ENCODE peak calls at places on chromosomes 13 and 19, in five cellular contexts. U is GM12878, Y is H1, C is K562, D is HepG2. B is an unnamed sample.

GRCh38 chr19:17761148-17761547 is 9.9 kb downstream of the FCHO1 start:
- DNase-seq in U (no peak), Y (no peak), C (no peak), D (no peak), B (no peak)

GRCh38 chr13:45595968-45596367 is 19.6 kb downstream of the ERICH6B start:
- DNase-seq in U (no peak), Y (no peak), C (no peak), D (no peak), B (no peak)

GRCh38 chr13:36029171-36029570 is 102.0 kb downstream of the DCLK1 start:
- DNase-seq in U (no peak), Y (no peak), C (no peak), D (no peak), B (no peak)

GRCh38 chr13:89925107-89925506 is 1422.4 kb upstream of the MIR17HG start:
- DNase-seq in U (no peak), Y (no peak), C (no peak), D (peak; percentile 32), B (no peak)

GRCh38 chr19:11453468-11454341 is 18.3 kb downstream of the PRKCSH start:
- DNase-seq in U (no peak), Y (no peak), C (peak; percentile 73), D (no peak), B (peak; percentile 74)

GRCh38 chr19:13430790-13431582 is 75.3 kb downstream of the CACNA1A start:
- DNase-seq in U (no peak), Y (no peak), C (peak; percentile 56), D (peak; percentile 33), B (peak; percentile 23)

GRCh38 chr19:367963-368623 is 23.5 kb upstream of the MIER2 start:
- DNase-seq in U (no peak), Y (no peak), C (no peak), D (no peak), B (no peak)

GRCh38 chr13:33547035-33547434 is 261.5 kb upstream of the STARD13 start:
- DNase-seq in U (no peak), Y (no peak), C (no peak), D (no peak), B (no peak)

GRCh38 chr13:62960723-62961122 is 1545.1 kb upstream of the PCDH20 start:
- DNase-seq in U (no peak), Y (no peak), C (no peak), D (no peak), B (no peak)

GRCh38 chr13:36344886-36345437 is 1.2 kb downstream of the SPART start:
- DNase-seq in U (no peak), Y (no peak), C (peak; percentile 7), D (no peak), B (no peak)

GRCh38 chr13:60078226-60078625 is 85.5 kb downstream of the DIAPH3 start:
- DNase-seq in U (no peak), Y (no peak), C (no peak), D (no peak), B (no peak)

GRCh38 chr13:95113601-95114000 is 187.7 kb downstream of the ABCC4 start:
- DNase-seq in U (no peak), Y (no peak), C (no peak), D (no peak), B (no peak)

GRCh38 chr13:43985437-43986051 is 105.8 kb downstream of the LACC1 start:
- DNase-seq in U (no peak), Y (no peak), C (no peak), D (no peak), B (no peak)

GRCh38 chr19:4278460-4278901 is 585 bp upstream of the SHD start:
- DNase-seq in U (no peak), Y (no peak), C (peak; percentile 20), D (no peak), B (no peak)

GRCh38 chr19:48111280-48111679 is 663 bp upstream of the PLA2G4C start:
- DNase-seq in U (no peak), Y (no peak), C (no peak), D (no peak), B (no peak)

GRCh38 chr13:76610819-76611415 is 275.3 kb downstream of the KCTD12 start:
- DNase-seq in U (no peak), Y (no peak), C (no peak), D (no peak), B (no peak)

GRCh38 chr13:99811067-99811715 is 160.4 kb downstream of the ZIC5 start:
- DNase-seq in U (no peak), Y (no peak), C (no peak), D (no peak), B (no peak)

GRCh38 chr19:19068659-19069509 is 5.1 kb downstream of the SLC25A42 start:
- DNase-seq in U (peak; percentile 35), Y (no peak), C (no peak), D (no peak), B (no peak)

GRCh38 chr19:35162471-35163326 is 8.2 kb downstream of the FXYD5 start:
- DNase-seq in U (no peak), Y (no peak), C (no peak), D (no peak), B (no peak)

GRCh38 chr19:13366529-13367143 is 139.6 kb downstream of the CACNA1A start:
- DNase-seq in U (no peak), Y (peak; percentile 5), C (peak; percentile 57), D (no peak), B (no peak)

GRCh38 chr19:16400911-16401675 is 70.7 kb downstream of the EPS15L1 start:
- DNase-seq in U (no peak), Y (no peak), C (no peak), D (no peak), B (no peak)

GRCh38 chr13:83452292-83452950 is 429.9 kb downstream of the SLITRK1 start:
- DNase-seq in U (no peak), Y (no peak), C (no peak), D (no peak), B (no peak)

GRCh38 chr13:39536274-39536673 is 66.7 kb downstream of the LHFPL6 start:
- DNase-seq in U (no peak), Y (no peak), C (no peak), D (no peak), B (no peak)

GRCh38 chr19:20167020-20167644 is at the start of gene ZNF486:
- DNase-seq in U (no peak), Y (peak; percentile 89), C (peak; percentile 30), D (peak; percentile 80), B (no peak)

DNA sequence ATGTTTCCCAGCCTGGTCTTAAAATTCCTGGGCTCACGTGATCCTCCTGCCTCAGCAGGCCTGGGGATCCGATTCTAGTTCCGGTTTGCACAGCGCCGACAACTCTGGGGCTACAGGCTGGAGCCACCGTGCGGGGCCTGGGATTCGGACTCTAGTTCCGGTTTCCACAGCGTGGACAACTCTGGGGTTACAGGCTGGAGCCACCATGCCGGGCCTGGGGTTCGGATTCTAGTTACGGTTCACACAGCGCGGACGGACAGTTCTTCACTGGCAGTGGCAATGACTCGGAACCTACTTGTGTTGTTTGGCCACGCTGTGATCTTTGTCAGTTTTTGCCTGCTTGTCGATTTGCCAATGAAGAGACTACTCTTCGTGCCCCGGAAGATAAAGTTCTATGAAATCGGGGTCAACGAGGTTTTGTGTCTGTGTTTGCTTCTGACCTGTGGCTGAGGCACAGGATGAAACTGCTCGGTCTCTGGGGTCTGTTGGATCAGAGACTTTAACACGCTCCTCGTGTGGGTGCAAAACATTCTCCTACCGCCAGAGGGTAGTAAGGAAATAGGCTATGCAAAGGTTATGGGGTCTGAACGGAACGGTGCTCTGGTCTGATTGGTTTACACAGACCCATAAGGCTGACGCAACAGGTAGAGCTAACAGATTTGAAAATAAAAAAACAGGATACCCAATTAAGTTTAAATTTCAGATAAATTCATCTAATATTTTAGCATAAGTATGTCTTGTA is 12.1 kb upstream of the ZSCAN1 start:
- DNase-seq in U (no peak), Y (no peak), C (peak; percentile 58), D (peak; percentile 53), B (no peak)
- TF ChIP-seq TAF1 in U (no peak), Y (no peak), C (no peak), D (no peak), B (no peak)

DNA sequence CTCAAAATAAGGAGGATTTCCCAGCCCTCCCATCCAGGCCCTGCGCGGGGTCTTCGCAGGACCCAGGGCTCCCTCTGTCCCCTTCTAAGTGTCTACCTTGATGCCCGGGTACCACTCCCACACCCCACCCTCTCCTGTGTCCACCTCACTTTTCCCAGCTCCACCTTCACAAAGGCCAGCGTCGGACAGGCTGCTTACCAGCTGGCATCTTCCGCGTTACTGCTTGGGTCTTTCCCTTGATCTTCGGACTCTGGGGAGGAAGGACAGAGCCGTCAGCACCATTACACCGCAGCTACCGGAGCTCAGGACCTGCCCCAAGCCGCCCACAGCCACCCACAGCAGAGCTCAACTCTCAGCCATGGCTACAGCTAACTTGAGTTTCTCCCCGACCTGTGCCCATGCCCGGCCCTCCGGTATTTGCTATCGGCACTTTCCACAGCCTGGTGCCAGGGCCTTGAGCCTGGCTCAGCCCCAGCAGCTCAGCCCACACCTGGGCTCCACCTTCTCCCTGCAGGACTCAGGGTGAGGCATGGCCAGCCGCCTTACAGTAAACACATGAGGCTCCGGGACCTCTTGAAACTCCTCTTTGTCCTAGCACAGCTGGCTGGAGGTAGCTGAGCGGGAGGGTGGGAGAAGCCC is 3.8 kb downstream of the C13orf46 start:
- DNase-seq in U (no peak), Y (no peak), C (no peak), D (no peak), B (no peak)
- TF ChIP-seq TAF1 in U (no peak), Y (no peak), C (no peak), D (no peak), B (no peak)

DNA sequence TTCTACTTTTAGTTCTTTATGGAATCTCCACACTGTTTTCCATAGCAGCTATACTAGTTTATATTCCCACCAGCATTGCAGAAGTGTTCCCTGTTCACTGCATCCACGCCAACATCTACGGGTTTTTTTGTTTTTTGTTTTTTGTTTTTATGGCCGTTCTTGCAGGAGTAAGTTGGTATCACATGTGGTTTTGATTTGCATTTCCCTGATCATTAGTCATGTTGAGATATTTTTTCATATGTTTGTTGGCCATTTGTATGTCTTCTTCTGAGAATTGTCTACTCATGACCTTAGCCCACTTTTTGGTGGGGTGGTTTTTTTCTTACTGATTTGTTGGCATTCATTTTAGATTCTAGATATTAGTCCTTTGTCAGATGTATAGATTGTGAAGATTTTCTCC is 89.7 kb downstream of the FRY start:
- DNase-seq in U (no peak), Y (no peak), C (no peak), D (no peak), B (no peak)
- TF ChIP-seq TAF1 in U (no peak), Y (no peak), C (no peak), D (no peak), B (no peak)

DNA sequence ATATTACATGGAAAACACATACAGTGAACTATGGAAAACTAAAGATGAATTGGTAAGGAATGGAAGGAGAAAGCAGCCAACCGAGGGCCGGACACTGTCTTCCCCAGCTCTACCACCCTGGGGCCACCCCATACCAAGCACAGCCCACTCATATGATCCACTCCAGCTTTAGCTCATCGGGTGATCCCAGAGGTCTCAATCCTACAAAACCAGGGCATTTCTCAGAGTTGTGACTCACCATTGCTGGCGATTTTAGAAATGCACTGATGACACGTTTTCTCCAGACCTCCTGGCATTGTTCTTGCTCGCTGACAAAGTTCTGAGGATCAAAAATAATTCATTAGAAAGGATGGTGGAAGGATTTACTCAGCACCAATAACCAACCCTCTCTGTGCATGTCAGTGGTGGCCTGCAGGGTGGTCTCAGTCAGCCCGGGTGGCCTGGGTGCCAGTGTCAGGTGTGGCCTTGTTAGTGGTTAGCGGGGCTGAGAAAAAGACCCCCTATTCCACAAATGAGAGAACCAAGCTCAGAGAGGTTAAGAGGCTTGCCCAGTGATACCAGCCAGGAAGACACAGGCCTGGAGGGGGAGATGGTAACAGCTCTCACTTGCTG is 6.6 kb downstream of the TMEM272 start:
- DNase-seq in U (no peak), Y (no peak), C (no peak), D (no peak), B (no peak)
- TF ChIP-seq TAF1 in U (no peak), Y (no peak), C (no peak), D (no peak), B (no peak)